ENCODE peak calls at places on chromosomes 7 and 10, in seven cellular contexts. I is adrenal gland, Q is A549, O is transverse colon, H is left ventricle myocardium inferior, M is colonic mucosa, F is heart left ventricle. X is an unnamed sample. For H3K4me1, the result is how much of the 10 kb centered on the place peaks cover.

GRCh38 chr10:129956902-129957673 is 7.0 kb downstream of the EBF3 start:
- DNase-seq in I (no peak), Q (no peak), O (no peak), H (no peak), M (no peak), F (no peak), X (no peak)

GRCh38 chr7:56048245-56048644 is 3.0 kb downstream of the PSPH start:
- DNase-seq in I (no peak), Q (no peak), O (no peak), H (no peak), M (no peak), F (no peak), X (no peak)

GRCh38 chr7:55775051-55775420 is 87.5 kb downstream of the SEPTIN14 start:
- DNase-seq in I (no peak), Q (no peak), O (no peak), H (no peak), M (no peak), F (no peak), X (no peak)

GRCh38 chr7:127632276-127632910 is 14.5 kb upstream of the PAX4 start:
- DNase-seq in I (no peak), Q (no peak), O (no peak), H (no peak), M (no peak), F (no peak), X (no peak)

GRCh38 chr7:149870701-149871483 is 2.9 kb upstream of the ATP6V0E2 start:
- DNase-seq in I (no peak), Q (no peak), O (no peak), H (no peak), M (peak), F (peak), X (no peak)

GRCh38 chr7:4861673-4862072 is at the start of gene PAPOLB:
- DNase-seq in I (no peak), Q (no peak), O (no peak), H (no peak), M (no peak), F (no peak), X (no peak)

GRCh38 chr7:102111063-102111757 is 175.5 kb upstream of the SH2B2 start:
- DNase-seq in I (no peak), Q (no peak), O (no peak), H (no peak), M (no peak), F (no peak), X (no peak)

GRCh38 chr10:95363303-95363912 is 72.6 kb upstream of the PDLIM1 start:
- DNase-seq in I (peak), Q (peak), O (peak), H (no peak), M (peak), F (peak), X (peak)

GRCh38 chr10:6301482-6302083 is 98.9 kb downstream of the PFKFB3 start:
- DNase-seq in I (no peak), Q (no peak), O (no peak), H (no peak), M (no peak), F (no peak), X (no peak)

GRCh38 chr10:3740157-3740871 is 44.7 kb downstream of the KLF6 start:
- DNase-seq in I (no peak), Q (peak), O (no peak), H (no peak), M (no peak), F (no peak), X (peak)

GRCh38 chr10:71528371-71529202 is 131.9 kb downstream of the CDH23 start:
- DNase-seq in I (no peak), Q (no peak), O (no peak), H (no peak), M (no peak), F (no peak), X (no peak)

GRCh38 chr10:109393425-109393824 is 529.9 kb downstream of the XPNPEP1 start:
- DNase-seq in I (no peak), Q (no peak), O (no peak), H (no peak), M (no peak), F (no peak), X (no peak)

GRCh38 chr10:46546591-46547330 is 9.7 kb downstream of the GPRIN2 start:
- DNase-seq in I (peak), Q (no peak), O (peak), H (peak), M (peak), F (peak), X (peak)

GRCh38 chr7:50679218-50680007 is 103.3 kb downstream of the GRB10 start:
- DNase-seq in I (no peak), Q (peak), O (no peak), H (no peak), M (no peak), F (no peak), X (peak)

GRCh38 chr10:117266400-117266799 is 25.5 kb downstream of the SLC18A2 start:
- DNase-seq in I (no peak), Q (no peak), O (no peak), H (no peak), M (no peak), F (no peak), X (no peak)

GRCh38 chr10:49500420-49500819 is 38.5 kb downstream of the ERCC6 start:
- DNase-seq in I (no peak), Q (no peak), O (no peak), H (no peak), M (no peak), F (no peak), X (peak)

GRCh38 chr7:21099432-21099831 is 312.7 kb upstream of the SP8 start:
- DNase-seq in I (peak), Q (no peak), O (no peak), H (no peak), M (no peak), F (no peak), X (no peak)

GRCh38 chr7:55427800-55428199 is 62.7 kb downstream of the LANCL2 start:
- DNase-seq in I (no peak), Q (no peak), O (no peak), H (no peak), M (no peak), F (no peak), X (no peak)

GRCh38 chr10:51377070-51377931 is 303.0 kb downstream of the PRKG1 start:
- DNase-seq in I (no peak), Q (no peak), O (no peak), H (no peak), M (no peak), F (no peak), X (no peak)

GRCh38 chr7:119969054-119969453 is 303.9 kb upstream of the KCND2 start:
- DNase-seq in I (no peak), Q (no peak), O (no peak), H (no peak), M (no peak), F (no peak), X (no peak)

GRCh38 chr10:92830478-92831389 is 17.6 kb upstream of the EXOC6 start:
- DNase-seq in I (peak), Q (no peak), O (no peak), H (no peak), M (no peak), F (no peak), X (no peak)

GRCh38 chr10:15863733-15864132 is 3.4 kb upstream of the MINDY3 start:
- DNase-seq in I (no peak), Q (no peak), O (no peak), H (no peak), M (no peak), F (no peak), X (no peak)

GRCh38 chr10:119290301-119291036 is 83.1 kb downstream of the GRK5 start:
- DNase-seq in I (peak), Q (peak), O (no peak), H (no peak), M (no peak), F (peak), X (peak)

GRCh38 chr7:90961037-90961725 is 303.1 kb upstream of the FZD1 start:
- DNase-seq in I (no peak), Q (no peak), O (no peak), H (no peak), M (no peak), F (no peak), X (no peak)

GRCh38 chr10:21368022-21368582 is 157.4 kb downstream of the SKIDA1 start:
- DNase-seq in I (no peak), Q (peak), O (no peak), H (no peak), M (no peak), F (no peak), X (no peak)

GRCh38 chr10:100504101-100504500 is 15.6 kb downstream of the SEC31B start:
- DNase-seq in I (no peak), Q (no peak), O (no peak), H (no peak), M (no peak), F (no peak), X (no peak)

GRCh38 chr10:6958254-6958653 is 378.2 kb upstream of the PRKCQ start:
- DNase-seq in I (peak), Q (no peak), O (no peak), H (no peak), M (no peak), F (no peak), X (no peak)

GRCh38 chr10:55629792-55630490 is 731.1 kb downstream of the ZWINT start:
- DNase-seq in I (peak), Q (peak), O (no peak), H (no peak), M (peak), F (peak), X (no peak)

GRCh38 chr7:2971914-2972530 is 71.6 kb downstream of the CARD11 start:
- DNase-seq in I (no peak), Q (no peak), O (no peak), H (no peak), M (no peak), F (no peak), X (no peak)

GRCh38 chr7:81173766-81174281 is 255.0 kb upstream of the SEMA3C start:
- DNase-seq in I (no peak), Q (peak), O (no peak), H (no peak), M (no peak), F (no peak), X (no peak)

GRCh38 chr7:326845-327304 is 36.9 kb downstream of the FOXL3 start:
- DNase-seq in I (no peak), Q (peak), O (peak), H (no peak), M (peak), F (no peak), X (peak)

GRCh38 chr10:3074985-3075600 is 7.7 kb downstream of the PFKP start:
- DNase-seq in I (no peak), Q (no peak), O (no peak), H (no peak), M (no peak), F (no peak), X (no peak)

GRCh38 chr10:91610919-91611318 is 22.0 kb downstream of the PPP1R3C start:
- DNase-seq in I (no peak), Q (no peak), O (no peak), H (no peak), M (no peak), F (no peak), X (no peak)
- H3K4me1 ChIP-seq in I (under half), Q (half or more), O (under half), H (half or more), M (under half), F (under half), X (under half)

GRCh38 chr10:29465384-29465783 is 169.4 kb downstream of the SVIL start:
- DNase-seq in I (no peak), Q (peak), O (no peak), H (no peak), M (no peak), F (no peak), X (peak)
- TF ChIP-seq CTCF in I (no peak), Q (peak), O (no peak), H (peak), M (no peak), F (no peak), X (peak)

GRCh38 chr7:84123903-84124573 is 70.6 kb downstream of the SEMA3A start:
- DNase-seq in I (no peak), Q (no peak), O (no peak), H (no peak), M (no peak), F (no peak), X (no peak)
- H3K4me3 ChIP-seq in I (no peak), Q (no peak), O (no peak), H (no peak), M (no peak), F (no peak), X (no peak)

DNA sequence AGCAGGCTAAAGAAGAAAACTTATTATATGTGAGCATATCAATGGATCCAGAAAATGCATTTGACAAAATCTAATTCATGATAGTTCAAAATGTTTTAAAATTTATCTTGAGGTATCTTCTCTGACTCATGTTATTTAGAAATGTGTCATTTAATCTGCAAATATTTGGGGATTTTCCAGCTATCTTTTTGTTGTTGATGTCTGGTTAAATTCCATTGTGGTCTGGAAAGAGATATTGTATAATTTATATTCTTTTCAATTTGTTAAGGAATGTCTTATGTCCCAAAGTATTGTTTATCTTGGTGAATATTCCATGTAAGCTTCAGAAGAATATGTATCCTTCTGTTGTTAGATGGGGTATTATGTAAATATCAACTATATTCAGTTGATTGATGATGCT is 942.5 kb downstream of the KCNMA1 start:
- DNase-seq in I (no peak), Q (no peak), O (no peak), H (no peak), M (no peak), F (no peak), X (no peak)
- H3K4me1 ChIP-seq in I (under half), Q (under half), O (under half), H (under half), M (under half), F (under half), X (under half)

GRCh38 chr10:79932841-79933379 is 16.0 kb downstream of the SFTPD start:
- DNase-seq in I (no peak), Q (no peak), O (no peak), H (no peak), M (no peak), F (no peak), X (no peak)
- TF ChIP-seq CTCF in I (no peak), Q (no peak), O (no peak), H (no peak), M (no peak), F (no peak), X (no peak)

GRCh38 chr7:64875658-64876406 is 27.2 kb upstream of the ZNF273 start:
- DNase-seq in I (no peak), Q (no peak), O (no peak), H (no peak), M (peak), F (no peak), X (peak)

GRCh38 chr7:64875258-64875657 is 27.8 kb upstream of the ZNF273 start:
- DNase-seq in I (no peak), Q (no peak), O (no peak), H (no peak), M (peak), F (no peak), X (peak)

GRCh38 chr7:64877714-64878610 is 25.1 kb upstream of the ZNF273 start:
- DNase-seq in I (no peak), Q (no peak), O (no peak), H (no peak), M (peak), F (no peak), X (peak)

GRCh38 chr7:64878684-64879083 is 24.4 kb upstream of the ZNF273 start:
- DNase-seq in I (peak), Q (no peak), O (no peak), H (no peak), M (peak), F (no peak), X (no peak)

DNA sequence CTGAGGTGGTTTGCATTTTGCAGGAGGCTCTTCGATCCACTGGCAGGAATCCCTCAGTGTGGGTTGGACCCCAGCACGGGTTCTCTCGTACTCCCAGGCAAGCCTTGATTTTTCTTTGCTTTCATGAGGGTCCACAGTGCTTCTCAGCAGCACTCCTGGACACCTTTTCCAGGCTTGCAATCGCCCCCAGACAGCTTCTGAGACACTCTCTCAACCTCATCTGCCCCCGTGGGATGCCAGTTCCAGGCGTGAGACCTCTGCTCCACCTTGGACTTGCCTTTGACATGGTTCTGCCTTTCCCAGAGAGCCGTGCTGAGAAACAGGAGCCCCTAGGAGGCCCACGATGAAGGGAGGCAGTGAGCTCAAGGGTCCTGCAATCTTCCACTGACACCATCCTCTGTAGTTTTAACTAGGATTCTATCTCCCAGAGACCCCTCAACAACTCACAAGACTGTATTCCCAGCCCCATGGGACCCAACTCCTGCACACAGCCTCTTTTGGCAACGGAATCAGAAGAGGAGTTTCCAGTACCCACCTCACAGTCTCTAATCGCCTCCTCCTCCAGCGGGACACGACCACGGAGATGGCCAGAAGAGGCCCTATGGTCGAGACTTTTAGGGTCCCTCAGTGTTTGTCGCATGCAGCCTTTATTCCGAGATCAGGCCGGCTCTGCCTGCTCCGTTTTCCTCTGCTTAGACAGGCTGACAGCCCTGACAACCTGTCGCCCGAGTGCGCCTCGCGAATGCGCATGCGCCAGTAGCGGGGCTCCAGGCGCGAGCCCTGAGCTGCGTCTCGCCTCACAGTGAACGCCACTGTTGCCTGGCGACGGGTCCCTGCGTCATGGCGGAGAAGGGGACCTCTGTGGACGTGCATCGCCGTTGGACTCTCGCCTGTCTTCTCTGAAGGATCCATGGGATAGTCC is 26.0 kb upstream of the ZNF273 start:
- DNase-seq in I (peak), Q (no peak), O (peak), H (peak), M (peak), F (peak), X (no peak)
- H3K4me3 ChIP-seq in I (peak), Q (no peak), O (peak), H (peak), M (peak), F (peak), X (no peak)

GRCh38 chr7:30352169-30352568 is 67.8 kb downstream of the ZNRF2 start:
- DNase-seq in I (no peak), Q (no peak), O (no peak), H (no peak), M (no peak), F (no peak), X (no peak)

GRCh38 chr7:30353532-30353931 is 69.1 kb downstream of the ZNRF2 start:
- DNase-seq in I (no peak), Q (no peak), O (no peak), H (no peak), M (no peak), F (no peak), X (no peak)

GRCh38 chr7:30349816-30350215 is 65.4 kb downstream of the ZNRF2 start:
- DNase-seq in I (no peak), Q (no peak), O (no peak), H (no peak), M (no peak), F (no peak), X (no peak)

GRCh38 chr7:30351274-30351673 is 66.9 kb downstream of the ZNRF2 start:
- DNase-seq in I (no peak), Q (no peak), O (no peak), H (no peak), M (no peak), F (no peak), X (no peak)

GRCh38 chr7:30351724-30352123 is 67.3 kb downstream of the ZNRF2 start:
- DNase-seq in I (no peak), Q (no peak), O (no peak), H (no peak), M (no peak), F (no peak), X (no peak)
- H3K4me1 ChIP-seq in I (under half), Q (under half), O (under half), H (under half), M (under half), F (under half), X (under half)

X was measured in Caco-2.